ENCODE peak calls at places on chromosomes 2 and 18, in nine cellular contexts. R is posterior cingulate gyrus; N is CD8-positive, alpha-beta T cell; U is smooth muscle cell of the brain vasculature; J is neuronal stem cell; S is H7; X is activated T-helper 9 cell treated with anti-CD3 and anti-CD28 coated beads, Interleukin-2, amount 50 U/mL, for 16 hours; Z is T-cell; C is Right ventricle myocardium superior. W is an unnamed sample.

GRCh38 chr2:63050186-63050915 is at the start of gene OTX1:
- DNase-seq in R (peak), N (no peak), U (no peak), J (peak), S (peak), X (no peak), Z (no peak), C (peak), W (no peak)

GRCh38 chr18:2572892-2573291 is 1.5 kb downstream of the NDC80 start:
- DNase-seq in R (no peak), N (no peak), U (no peak), J (no peak), S (no peak), X (no peak), Z (no peak), C (no peak), W (no peak)

GRCh38 chr2:202096736-202097135 is 23.7 kb downstream of the KIAA2012 start:
- DNase-seq in R (no peak), N (no peak), U (no peak), J (no peak), S (no peak), X (no peak), Z (no peak), C (no peak), W (no peak)

GRCh38 chr2:134178109-134178877 is 75.6 kb upstream of the MGAT5 start:
- DNase-seq in R (no peak), N (no peak), U (no peak), J (no peak), S (no peak), X (no peak), Z (no peak), C (no peak), W (no peak)

GRCh38 chr2:6216234-6216633 is 524.0 kb downstream of the SOX11 start:
- DNase-seq in R (no peak), N (no peak), U (no peak), J (no peak), S (no peak), X (no peak), Z (no peak), C (no peak), W (no peak)

GRCh38 chr2:231663458-231664290 is 44.7 kb upstream of the PTMA start:
- DNase-seq in R (no peak), N (no peak), U (no peak), J (no peak), S (peak), X (no peak), Z (no peak), C (no peak), W (no peak)

GRCh38 chr2:144516981-144517824 is 2.7 kb downstream of the ZEB2 start:
- DNase-seq in R (peak), N (no peak), U (no peak), J (no peak), S (peak), X (peak), Z (peak), C (peak), W (peak)

GRCh38 chr2:169185711-169186110 is 116.3 kb downstream of the DHRS9 start:
- DNase-seq in R (no peak), N (no peak), U (no peak), J (no peak), S (no peak), X (no peak), Z (no peak), C (no peak), W (no peak)

W was measured in CD4-positive, alpha-beta T cell.